ENCODE peak calls at places on chromosomes 13 and 19, in nine cellular contexts. One of them, this sample, is unnamed.

GRCh38 chr19:15091918-15092753 is 10.1 kb downstream of the OR1I1 start:
- DNase-seq in SJCRH30: peak; percentile 73
- DNase-seq in hepatocyte: peak; percentile 82
- DNase-seq in cardiac muscle cell: peak; percentile 81
- DNase-seq in IMR-90: peak; percentile 71
- DNase-seq in HAP-1: peak; percentile 72
- DNase-seq in neural progenitor cell: peak; percentile 84
- DNase-seq in lung: no peak
- DNase-seq in GM23248: peak; percentile 67
- DNase-seq in this sample: no peak

GRCh38 chr19:54154603-54155345 is 4.7 kb downstream of the LENG1 start:
- DNase-seq in IMR-90: no peak
- DNase-seq in lung: no peak
- DNase-seq in cardiac muscle cell: no peak
- DNase-seq in GM23248: peak; percentile 69
- DNase-seq in neural progenitor cell: no peak
- DNase-seq in HAP-1: no peak
- DNase-seq in SJCRH30: no peak
- DNase-seq in hepatocyte: no peak
- DNase-seq in this sample: no peak

GRCh38 chr13:104286566-104287290 is 1220.5 kb upstream of the SLC10A2 start:
- DNase-seq in IMR-90: no peak
- DNase-seq in lung: no peak
- DNase-seq in hepatocyte: no peak
- DNase-seq in HAP-1: no peak
- DNase-seq in cardiac muscle cell: no peak
- DNase-seq in neural progenitor cell: peak; percentile 46
- DNase-seq in SJCRH30: peak; percentile 14
- DNase-seq in GM23248: no peak
- DNase-seq in this sample: no peak

GRCh38 chr19:23071087-23071511 is 45.7 kb upstream of the ZNF730 start:
- DNase-seq in GM23248: peak; percentile 27
- DNase-seq in IMR-90: peak; percentile 3
- DNase-seq in cardiac muscle cell: peak; percentile 35
- DNase-seq in SJCRH30: no peak
- DNase-seq in lung: no peak
- DNase-seq in hepatocyte: no peak
- DNase-seq in HAP-1: no peak
- DNase-seq in neural progenitor cell: no peak
- DNase-seq in this sample: peak; percentile 76

GRCh38 chr13:113947321-113948033 is 26.4 kb downstream of the C13orf46 start:
- DNase-seq in SJCRH30: no peak
- DNase-seq in IMR-90: peak; percentile 43
- DNase-seq in cardiac muscle cell: peak; percentile 70
- DNase-seq in hepatocyte: peak; percentile 49
- DNase-seq in GM23248: peak; percentile 76
- DNase-seq in lung: no peak
- DNase-seq in neural progenitor cell: peak; percentile 30
- DNase-seq in HAP-1: no peak
- DNase-seq in this sample: peak; percentile 82

GRCh38 chr13:90447735-90448103 is 899.8 kb upstream of the MIR17HG start:
- DNase-seq in HAP-1: no peak
- DNase-seq in hepatocyte: no peak
- DNase-seq in neural progenitor cell: peak; percentile 11
- DNase-seq in IMR-90: peak; percentile 63
- DNase-seq in SJCRH30: no peak
- DNase-seq in cardiac muscle cell: peak; percentile 61
- DNase-seq in lung: no peak
- DNase-seq in GM23248: peak; percentile 76
- DNase-seq in this sample: no peak

GRCh38 chr13:113903361-113903760 is 39.5 kb upstream of the GAS6 start:
- DNase-seq in SJCRH30: no peak
- DNase-seq in neural progenitor cell: no peak
- DNase-seq in GM23248: peak; percentile 93
- DNase-seq in cardiac muscle cell: no peak
- DNase-seq in hepatocyte: no peak
- DNase-seq in IMR-90: peak; percentile 78
- DNase-seq in lung: peak; percentile 22
- DNase-seq in HAP-1: no peak
- DNase-seq in this sample: no peak

GRCh38 chr13:75825599-75825998 is 189.5 kb downstream of the LMO7 start:
- DNase-seq in HAP-1: no peak
- DNase-seq in neural progenitor cell: no peak
- DNase-seq in IMR-90: no peak
- DNase-seq in hepatocyte: no peak
- DNase-seq in lung: no peak
- DNase-seq in SJCRH30: no peak
- DNase-seq in GM23248: no peak
- DNase-seq in cardiac muscle cell: no peak
- DNase-seq in this sample: no peak

GRCh38 chr19:50559636-50560035 is 8.6 kb downstream of the LRRC4B start:
- DNase-seq in lung: no peak
- DNase-seq in HAP-1: no peak
- DNase-seq in cardiac muscle cell: no peak
- DNase-seq in SJCRH30: no peak
- DNase-seq in neural progenitor cell: no peak
- DNase-seq in hepatocyte: no peak
- DNase-seq in IMR-90: no peak
- DNase-seq in GM23248: no peak
- DNase-seq in this sample: peak; percentile 55

GRCh38 chr19:6744381-6745288 is 5.2 kb downstream of the TRIP10 start:
- DNase-seq in HAP-1: peak; percentile 62
- DNase-seq in cardiac muscle cell: peak; percentile 95
- DNase-seq in neural progenitor cell: peak; percentile 34
- DNase-seq in lung: peak; percentile 93
- DNase-seq in SJCRH30: peak; percentile 91
- DNase-seq in hepatocyte: peak; percentile 79
- DNase-seq in IMR-90: peak; percentile 87
- DNase-seq in GM23248: peak; percentile 92
- DNase-seq in this sample: no peak
- H3K36me3 ChIP-seq in HAP-1: peaks cover 77% of the 10 kb centered on the region
- H3K36me3 ChIP-seq in cardiac muscle cell: peaks cover 30% of the 10 kb centered on the region
- H3K36me3 ChIP-seq in neural progenitor cell: peaks cover 3% of the 10 kb centered on the region
- H3K36me3 ChIP-seq in lung: peaks cover 24% of the 10 kb centered on the region
- H3K36me3 ChIP-seq in SJCRH30: peaks cover 40% of the 10 kb centered on the region
- H3K36me3 ChIP-seq in hepatocyte: no peaks in the 10 kb centered on the region
- H3K36me3 ChIP-seq in IMR-90: peaks cover 45% of the 10 kb centered on the region
- H3K36me3 ChIP-seq in GM23248: peaks cover 27% of the 10 kb centered on the region
- H3K36me3 ChIP-seq in this sample: peaks cover 65% of the 10 kb centered on the region

GRCh38 chr13:80562423-80562822 is 221.5 kb upstream of the SPRY2 start:
- DNase-seq in cardiac muscle cell: no peak
- DNase-seq in IMR-90: no peak
- DNase-seq in SJCRH30: peak; percentile 13
- DNase-seq in HAP-1: no peak
- DNase-seq in neural progenitor cell: no peak
- DNase-seq in hepatocyte: no peak
- DNase-seq in lung: no peak
- DNase-seq in GM23248: no peak
- DNase-seq in this sample: no peak
- H3K36me3 ChIP-seq in cardiac muscle cell: no peaks in the 10 kb centered on the region
- H3K36me3 ChIP-seq in IMR-90: no peaks in the 10 kb centered on the region
- H3K36me3 ChIP-seq in SJCRH30: no peaks in the 10 kb centered on the region
- H3K36me3 ChIP-seq in HAP-1: no peaks in the 10 kb centered on the region
- H3K36me3 ChIP-seq in neural progenitor cell: no peaks in the 10 kb centered on the region
- H3K36me3 ChIP-seq in hepatocyte: no peaks in the 10 kb centered on the region
- H3K36me3 ChIP-seq in lung: no peaks in the 10 kb centered on the region
- H3K36me3 ChIP-seq in GM23248: no peaks in the 10 kb centered on the region
- H3K36me3 ChIP-seq in this sample: no peaks in the 10 kb centered on the region

DNA sequence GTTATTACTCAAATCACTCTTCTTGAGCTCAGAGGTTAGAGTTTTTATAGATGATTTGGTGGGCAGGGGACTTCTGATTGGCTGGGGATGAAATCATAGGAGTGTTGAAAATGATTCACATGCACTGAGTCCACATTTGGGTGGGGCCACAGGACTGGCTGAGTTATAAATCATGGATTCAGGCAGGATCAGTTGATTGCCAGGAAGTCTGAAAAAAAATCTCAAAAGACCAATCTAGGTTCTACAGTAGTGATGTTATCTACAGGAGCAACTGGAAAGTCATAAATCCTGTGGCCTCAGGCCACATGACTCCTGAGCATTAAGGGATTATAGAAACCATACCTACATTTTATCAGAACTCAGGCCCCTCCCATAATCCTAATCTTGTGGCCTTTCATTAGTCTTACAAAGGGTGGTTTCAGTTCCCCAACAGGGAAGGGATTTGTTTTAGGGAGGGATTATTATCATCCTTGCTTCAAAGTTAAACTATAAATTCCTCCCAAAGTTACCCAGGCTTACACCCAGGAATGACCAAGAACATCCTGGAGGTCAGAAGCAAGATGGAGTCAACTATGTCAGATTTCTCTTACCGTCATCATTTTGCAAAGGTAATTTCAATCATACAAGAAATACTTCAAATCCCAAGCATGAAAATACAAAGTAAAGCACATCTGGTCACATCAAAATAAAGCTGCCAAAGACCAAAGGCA is 5.6 kb upstream of the CCDC70 start:
- DNase-seq in cardiac muscle cell: no peak
- DNase-seq in HAP-1: no peak
- DNase-seq in lung: no peak
- DNase-seq in neural progenitor cell: no peak
- DNase-seq in IMR-90: no peak
- DNase-seq in GM23248: no peak
- DNase-seq in SJCRH30: no peak
- DNase-seq in hepatocyte: peak; percentile 23
- DNase-seq in this sample: no peak
- H3K36me3 ChIP-seq in cardiac muscle cell: no peaks in the 10 kb centered on the region
- H3K36me3 ChIP-seq in HAP-1: no peaks in the 10 kb centered on the region
- H3K36me3 ChIP-seq in lung: no peaks in the 10 kb centered on the region
- H3K36me3 ChIP-seq in neural progenitor cell: no peaks in the 10 kb centered on the region
- H3K36me3 ChIP-seq in IMR-90: no peaks in the 10 kb centered on the region
- H3K36me3 ChIP-seq in GM23248: no peaks in the 10 kb centered on the region
- H3K36me3 ChIP-seq in SJCRH30: no peaks in the 10 kb centered on the region
- H3K36me3 ChIP-seq in hepatocyte: no peaks in the 10 kb centered on the region
- H3K36me3 ChIP-seq in this sample: no peaks in the 10 kb centered on the region

DNA sequence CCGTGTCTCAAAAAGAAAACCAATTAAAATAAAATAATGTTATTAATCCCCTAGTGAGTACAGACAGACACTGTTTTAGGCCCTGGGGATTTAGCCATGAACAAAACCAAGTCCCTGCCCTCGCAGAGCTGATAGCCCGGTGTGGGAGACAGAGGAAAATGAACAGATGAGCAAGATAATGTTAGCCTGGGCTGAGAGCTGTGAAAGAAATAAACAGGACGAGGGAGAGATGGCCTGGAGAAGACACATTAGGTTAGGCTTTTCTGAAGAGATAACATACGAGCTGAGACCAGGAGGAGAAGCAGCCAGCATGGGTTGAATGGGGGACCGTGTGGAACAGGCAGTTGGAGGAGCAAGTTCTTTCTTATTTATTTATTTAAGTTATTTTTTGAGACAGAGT is 9.0 kb downstream of the RELB start:
- DNase-seq in hepatocyte: no peak
- DNase-seq in SJCRH30: no peak
- DNase-seq in GM23248: no peak
- DNase-seq in neural progenitor cell: no peak
- DNase-seq in lung: no peak
- DNase-seq in cardiac muscle cell: no peak
- DNase-seq in IMR-90: no peak
- DNase-seq in HAP-1: no peak
- DNase-seq in this sample: no peak
- H3K36me3 ChIP-seq in hepatocyte: no peaks in the 10 kb centered on the region
- H3K36me3 ChIP-seq in SJCRH30: no peaks in the 10 kb centered on the region
- H3K36me3 ChIP-seq in GM23248: no peaks in the 10 kb centered on the region
- H3K36me3 ChIP-seq in neural progenitor cell: no peaks in the 10 kb centered on the region
- H3K36me3 ChIP-seq in lung: no peaks in the 10 kb centered on the region
- H3K36me3 ChIP-seq in cardiac muscle cell: no peaks in the 10 kb centered on the region
- H3K36me3 ChIP-seq in IMR-90: peaks cover 23% of the 10 kb centered on the region
- H3K36me3 ChIP-seq in HAP-1: no peaks in the 10 kb centered on the region
- H3K36me3 ChIP-seq in this sample: no peaks in the 10 kb centered on the region

DNA sequence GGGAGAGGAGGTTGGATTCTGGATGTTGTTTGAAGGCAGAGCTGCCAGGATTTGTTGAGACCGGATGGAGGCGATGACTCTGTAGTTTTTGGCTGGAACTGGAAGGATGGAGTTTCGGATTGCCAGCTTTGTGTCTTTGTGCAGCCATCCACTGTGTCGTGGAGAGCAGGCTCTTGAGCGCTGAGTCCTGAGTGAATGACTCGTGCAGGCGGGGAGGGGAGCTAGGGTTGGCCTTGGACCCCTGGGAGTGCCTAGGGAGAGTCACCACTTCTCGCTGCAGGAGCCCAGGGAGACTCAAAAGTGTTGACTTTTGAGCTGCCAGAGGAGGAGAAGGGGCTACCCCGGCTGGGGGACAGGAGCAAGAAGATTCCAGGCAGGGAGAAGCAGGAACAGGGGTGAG is 3.9 kb downstream of the TOMM40 start:
- DNase-seq in neural progenitor cell: no peak
- DNase-seq in lung: no peak
- DNase-seq in HAP-1: no peak
- DNase-seq in SJCRH30: no peak
- DNase-seq in IMR-90: no peak
- DNase-seq in hepatocyte: no peak
- DNase-seq in cardiac muscle cell: no peak
- DNase-seq in GM23248: no peak
- DNase-seq in this sample: no peak
- H3K36me3 ChIP-seq in neural progenitor cell: no peaks in the 10 kb centered on the region
- H3K36me3 ChIP-seq in lung: peaks cover 27% of the 10 kb centered on the region
- H3K36me3 ChIP-seq in HAP-1: peaks cover 66% of the 10 kb centered on the region
- H3K36me3 ChIP-seq in SJCRH30: peaks cover 54% of the 10 kb centered on the region
- H3K36me3 ChIP-seq in IMR-90: peaks cover 43% of the 10 kb centered on the region
- H3K36me3 ChIP-seq in hepatocyte: no peaks in the 10 kb centered on the region
- H3K36me3 ChIP-seq in cardiac muscle cell: peaks cover 40% of the 10 kb centered on the region
- H3K36me3 ChIP-seq in GM23248: no peaks in the 10 kb centered on the region
- H3K36me3 ChIP-seq in this sample: peaks cover 60% of the 10 kb centered on the region

GRCh38 chr13:31149604-31150003 is 12.1 kb downstream of the HSPH1 start:
- DNase-seq in lung: no peak
- DNase-seq in GM23248: no peak
- DNase-seq in IMR-90: no peak
- DNase-seq in neural progenitor cell: no peak
- DNase-seq in HAP-1: no peak
- DNase-seq in SJCRH30: no peak
- DNase-seq in hepatocyte: no peak
- DNase-seq in cardiac muscle cell: no peak
- DNase-seq in this sample: no peak

GRCh38 chr13:31150315-31150985 is 11.3 kb downstream of the HSPH1 start:
- DNase-seq in hepatocyte: no peak
- DNase-seq in neural progenitor cell: no peak
- DNase-seq in IMR-90: no peak
- DNase-seq in HAP-1: no peak
- DNase-seq in lung: no peak
- DNase-seq in SJCRH30: no peak
- DNase-seq in GM23248: no peak
- DNase-seq in cardiac muscle cell: no peak
- DNase-seq in this sample: no peak

GRCh38 chr13:31151837-31152236 is 9.9 kb downstream of the HSPH1 start:
- DNase-seq in lung: no peak
- DNase-seq in hepatocyte: no peak
- DNase-seq in GM23248: no peak
- DNase-seq in SJCRH30: no peak
- DNase-seq in IMR-90: no peak
- DNase-seq in HAP-1: no peak
- DNase-seq in neural progenitor cell: no peak
- DNase-seq in cardiac muscle cell: no peak
- DNase-seq in this sample: no peak

GRCh38 chr13:31159306-31159705 is 2.4 kb downstream of the HSPH1 start:
- DNase-seq in GM23248: peak; percentile 25
- DNase-seq in neural progenitor cell: no peak
- DNase-seq in HAP-1: no peak
- DNase-seq in lung: no peak
- DNase-seq in SJCRH30: no peak
- DNase-seq in hepatocyte: no peak
- DNase-seq in cardiac muscle cell: no peak
- DNase-seq in IMR-90: peak; percentile 7
- DNase-seq in this sample: no peak

GRCh38 chr13:31154939-31155338 is 6.8 kb downstream of the HSPH1 start:
- DNase-seq in lung: no peak
- DNase-seq in HAP-1: no peak
- DNase-seq in GM23248: no peak
- DNase-seq in neural progenitor cell: no peak
- DNase-seq in cardiac muscle cell: no peak
- DNase-seq in hepatocyte: no peak
- DNase-seq in IMR-90: peak; percentile 65
- DNase-seq in SJCRH30: no peak
- DNase-seq in this sample: no peak
- H3K36me3 ChIP-seq in lung: peaks cover 26% of the 10 kb centered on the region
- H3K36me3 ChIP-seq in HAP-1: peaks cover 78% of the 10 kb centered on the region
- H3K36me3 ChIP-seq in GM23248: peaks cover 64% of the 10 kb centered on the region
- H3K36me3 ChIP-seq in neural progenitor cell: peaks cover 37% of the 10 kb centered on the region
- H3K36me3 ChIP-seq in cardiac muscle cell: peaks cover 43% of the 10 kb centered on the region
- H3K36me3 ChIP-seq in hepatocyte: no peaks in the 10 kb centered on the region
- H3K36me3 ChIP-seq in IMR-90: peaks cover 18% of the 10 kb centered on the region
- H3K36me3 ChIP-seq in SJCRH30: peaks cover 77% of the 10 kb centered on the region
- H3K36me3 ChIP-seq in this sample: peaks cover 23% of the 10 kb centered on the region

This sample was measured in WERI-Rb-1.